ENCODE peak calls at places on chromosome 22, in four cellular contexts. S, P, V and G are unnamed samples.

GRCh38 chr22:25759825-25760231 is 17.8 kb downstream of the MYO18B start:
- DNase-seq in S (no peak), P (peak; percentile 92), V (no peak), G (no peak)

GRCh38 chr22:31089101-31090100 is 8.3 kb downstream of the SMTN start:
- DNase-seq in V (no peak), P (no peak), S (peak; percentile 51), G (peak; percentile 59)

GRCh38 chr22:50267591-50268390 is 2.4 kb downstream of the MAPK11 start:
- DNase-seq in P (no peak), V (peak; percentile 83), S (peak; percentile 66), G (peak; percentile 80)

GRCh38 chr22:49995413-49996191 is 17.0 kb downstream of the IL17REL start:
- DNase-seq in V (no peak), P (no peak), S (no peak), G (peak; percentile 40)

GRCh38 chr22:31096637-31097274 is 10.6 kb downstream of the SELENOM start:
- DNase-seq in P (no peak), S (no peak), V (no peak), G (no peak)

GRCh38 chr22:26597480-26597879 is 7.5 kb upstream of the TPST2 start:
- DNase-seq in S (no peak), V (no peak), P (no peak), G (no peak)

GRCh38 chr22:29313126-29314071 is 2.1 kb downstream of the RASL10A start:
- DNase-seq in V (peak; percentile 80), P (no peak), S (no peak), G (peak; percentile 44)

GRCh38 chr22:45162531-45162930 is 1.2 kb upstream of the NUP50 start:
- DNase-seq in V (no peak), S (no peak), P (no peak), G (no peak)

GRCh38 chr22:35894464-35894878 is 134.2 kb downstream of the RBFOX2 start:
- DNase-seq in S (no peak), P (no peak), V (no peak), G (no peak)

GRCh38 chr22:42991010-42991651 is 23.8 kb downstream of the PACSIN2 start:
- DNase-seq in S (no peak), P (peak; percentile 69), V (no peak), G (no peak)